ENCODE peak calls at places on chromosomes 1 and 21, in seven cellular contexts. N is body of pancreas, F is HEK293T, X is hippocampal formation, U is foreskin keratinocyte, Z is MM.1S, M is KG1. S is an unnamed sample.

GRCh38 chr1:42529724-42530161 is 66.7 kb downstream of the CCDC30 start:
- DNase-seq in N (no peak), F (no peak), X (no peak), U (peak), Z (peak), M (no peak), S (no peak)

GRCh38 chr1:161390559-161390858 is 22.8 kb upstream of the CFAP126 start:
- DNase-seq in N (no peak), F (no peak), X (no peak), U (no peak), Z (no peak), M (no peak), S (no peak)

GRCh38 chr1:189673223-189673622 is 804.4 kb downstream of the BRINP3 start:
- DNase-seq in N (no peak), F (no peak), X (no peak), U (no peak), Z (no peak), M (no peak), S (no peak)

GRCh38 chr1:25954371-25954938 is 43.4 kb downstream of the PAFAH2 start:
- DNase-seq in N (no peak), F (no peak), X (no peak), U (no peak), Z (no peak), M (no peak), S (no peak)

GRCh38 chr1:10939654-10940450 is 72.6 kb upstream of the TARDBP start:
- DNase-seq in N (no peak), F (no peak), X (no peak), U (no peak), Z (peak), M (no peak), S (no peak)

GRCh38 chr1:241837901-241838300 is 10.1 kb upstream of the EXO1 start:
- DNase-seq in N (no peak), F (no peak), X (no peak), U (peak), Z (no peak), M (no peak), S (no peak)

GRCh38 chr1:117339866-117340357 is 27.3 kb upstream of the MAN1A2 start:
- DNase-seq in N (peak), F (peak), X (no peak), U (peak), Z (peak), M (no peak), S (no peak)

GRCh38 chr1:228304766-228305395 is 97.0 kb downstream of the OBSCN start:
- DNase-seq in N (peak), F (no peak), X (no peak), U (no peak), Z (no peak), M (no peak), S (no peak)

GRCh38 chr21:41703857-41704501 is 62.9 kb downstream of the RIPK4 start:
- DNase-seq in N (peak), F (no peak), X (no peak), U (no peak), Z (peak), M (no peak), S (no peak)

GRCh38 chr1:62391369-62391971 is 45.4 kb upstream of the USP1 start:
- DNase-seq in N (peak), F (peak), X (no peak), U (peak), Z (peak), M (peak), S (no peak)

GRCh38 chr1:154539486-154540483 is 18.7 kb downstream of the UBE2Q1 start:
- DNase-seq in N (no peak), F (no peak), X (no peak), U (no peak), Z (no peak), M (no peak), S (no peak)

GRCh38 chr1:155531624-155532023 is 31.0 kb downstream of the ASH1L start:
- DNase-seq in N (no peak), F (no peak), X (no peak), U (no peak), Z (no peak), M (no peak), S (no peak)

GRCh38 chr1:99137546-99138206 is 126.6 kb upstream of the PLPPR4 start:
- DNase-seq in N (no peak), F (no peak), X (no peak), U (no peak), Z (no peak), M (no peak), S (no peak)

GRCh38 chr1:112251766-112252506 is 144.1 kb upstream of the CTTNBP2NL start:
- DNase-seq in N (no peak), F (no peak), X (no peak), U (peak), Z (no peak), M (no peak), S (no peak)

GRCh38 chr1:154611150-154611865 is 3.3 kb upstream of the ADAR start:
- DNase-seq in N (no peak), F (no peak), X (peak), U (no peak), Z (no peak), M (no peak), S (peak)

GRCh38 chr1:41752514-41753170 is 166.1 kb downstream of the HIVEP3 start:
- DNase-seq in N (no peak), F (no peak), X (no peak), U (peak), Z (no peak), M (no peak), S (no peak)

GRCh38 chr1:156497743-156498446 is 2.7 kb downstream of the MEF2D start:
- DNase-seq in N (no peak), F (no peak), X (peak), U (no peak), Z (no peak), M (no peak), S (no peak)

GRCh38 chr1:21335088-21335678 is 44.9 kb upstream of the ECE1 start:
- DNase-seq in N (no peak), F (no peak), X (no peak), U (no peak), Z (no peak), M (no peak), S (no peak)

GRCh38 chr1:6389971-6390370 is 3.6 kb downstream of the ACOT7 start:
- DNase-seq in N (no peak), F (no peak), X (no peak), U (no peak), Z (no peak), M (no peak), S (no peak)

GRCh38 chr1:203034422-203035110 is 8.3 kb downstream of the PPFIA4 start:
- DNase-seq in N (no peak), F (no peak), X (no peak), U (no peak), Z (no peak), M (no peak), S (no peak)

GRCh38 chr21:39715804-39716397 is 29.1 kb upstream of the IGSF5 start:
- DNase-seq in N (peak), F (peak), X (no peak), U (peak), Z (peak), M (peak), S (peak)

GRCh38 chr1:97668945-97669344 is 251.9 kb downstream of the DPYD start:
- DNase-seq in N (no peak), F (no peak), X (no peak), U (peak), Z (peak), M (no peak), S (no peak)

GRCh38 chr1:174519845-174520244 is 72.1 kb downstream of the GPR52 start:
- DNase-seq in N (no peak), F (no peak), X (no peak), U (no peak), Z (no peak), M (no peak), S (no peak)

GRCh38 chr1:84583648-84584047 is 9.4 kb upstream of the CTBS start:
- DNase-seq in N (no peak), F (no peak), X (no peak), U (no peak), Z (peak), M (no peak), S (no peak)

GRCh38 chr1:11639372-11639771 is 14.9 kb downstream of the FBXO2 start:
- DNase-seq in N (no peak), F (no peak), X (no peak), U (no peak), Z (no peak), M (no peak), S (no peak)

GRCh38 chr1:228178737-228179720 is 13.4 kb downstream of the IBA57 start:
- DNase-seq in N (no peak), F (no peak), X (no peak), U (no peak), Z (no peak), M (no peak), S (no peak)

GRCh38 chr21:33972539-33972938 is 56.9 kb upstream of the ATP5PO start:
- DNase-seq in N (no peak), F (no peak), X (no peak), U (no peak), Z (no peak), M (no peak), S (no peak)

GRCh38 chr1:39701092-39701460 is 9.8 kb upstream of the HPCAL4 start:
- DNase-seq in N (peak), F (no peak), X (no peak), U (peak), Z (no peak), M (no peak), S (no peak)

GRCh38 chr1:111725192-111725591 is 14.0 kb downstream of the INKA2 start:
- DNase-seq in N (no peak), F (no peak), X (no peak), U (no peak), Z (no peak), M (no peak), S (no peak)

GRCh38 chr1:183726825-183727224 is 73.7 kb upstream of the APOBEC4 start:
- DNase-seq in N (no peak), F (no peak), X (no peak), U (no peak), Z (no peak), M (no peak), S (no peak)

GRCh38 chr1:149929847-149930246 is 2.2 kb upstream of the SF3B4 start:
- DNase-seq in N (no peak), F (no peak), X (no peak), U (no peak), Z (no peak), M (no peak), S (no peak)

GRCh38 chr1:168803696-168804510 is 74.9 kb upstream of the DPT start:
- DNase-seq in N (peak), F (no peak), X (peak), U (no peak), Z (no peak), M (no peak), S (peak)

GRCh38 chr1:65813956-65814355 is 21.3 kb downstream of the PDE4B start:
- DNase-seq in N (no peak), F (no peak), X (peak), U (no peak), Z (no peak), M (no peak), S (no peak)

GRCh38 chr21:34846601-34847112 is 177.9 kb downstream of the CLIC6 start:
- DNase-seq in N (no peak), F (peak), X (no peak), U (peak), Z (no peak), M (no peak), S (no peak)

S was measured in putamen.